ENCODE peak calls at places on chromosomes 6 and 20, in nine cellular contexts. U is heart left ventricle; P is NCI-H1092; A is activated T-cell treated with anti-CD3 and anti-CD28 coated beads, Interleukin-2, amount 50 U/mL, for 72 hours; H is GM04504; R is activated CD4-positive, alpha-beta memory T cell treated with anti-CD3 and anti-CD28 coated beads for 36 hours; T is coronary artery; F is HT-29; N is H54. I is an unnamed sample.

GRCh38 chr6:21508753-21509152 is 84.8 kb upstream of the SOX4 start:
- DNase-seq in U (no peak), P (no peak), A (no peak), H (no peak), R (no peak), T (no peak), F (no peak), N (no peak), I (no peak)

GRCh38 chr20:37922016-37922415 is 19.1 kb downstream of the VSTM2L start:
- DNase-seq in U (no peak), P (no peak), A (peak), H (no peak), R (peak), T (no peak), F (no peak), N (no peak), I (no peak)

GRCh38 chr6:43796910-43797890 is 27.2 kb downstream of the VEGFA start:
- DNase-seq in U (no peak), P (no peak), A (no peak), H (no peak), R (no peak), T (no peak), F (peak), N (no peak), I (no peak)

GRCh38 chr6:144797881-144798589 is 512.9 kb downstream of the UTRN start:
- DNase-seq in U (no peak), P (no peak), A (no peak), H (peak), R (no peak), T (no peak), F (peak), N (no peak), I (peak)

GRCh38 chr6:161019324-161019839 is 27.8 kb downstream of the MAP3K4 start:
- DNase-seq in U (no peak), P (no peak), A (no peak), H (no peak), R (no peak), T (no peak), F (no peak), N (no peak), I (no peak)

GRCh38 chr6:98946266-98946817 is 1.4 kb downstream of the FBXL4 start:
- DNase-seq in U (no peak), P (no peak), A (no peak), H (no peak), R (no peak), T (no peak), F (no peak), N (no peak), I (no peak)

GRCh38 chr6:336159-337114 is 44.1 kb downstream of the DUSP22 start:
- DNase-seq in U (no peak), P (no peak), A (no peak), H (no peak), R (no peak), T (no peak), F (no peak), N (no peak), I (no peak)

GRCh38 chr20:33858666-33859065 is 47.5 kb downstream of the CHMP4B start:
- DNase-seq in U (no peak), P (no peak), A (no peak), H (no peak), R (no peak), T (no peak), F (no peak), N (no peak), I (no peak)

GRCh38 chr20:4100679-4101078 is 85.3 kb upstream of the RNF24 start:
- DNase-seq in U (no peak), P (no peak), A (no peak), H (no peak), R (no peak), T (no peak), F (no peak), N (no peak), I (no peak)

GRCh38 chr6:139370047-139370706 is 4.3 kb downstream of the CITED2 start:
- DNase-seq in U (no peak), P (no peak), A (no peak), H (peak), R (no peak), T (no peak), F (peak), N (no peak), I (peak)

GRCh38 chr6:14665827-14666724 is 548.5 kb downstream of the CD83 start:
- DNase-seq in U (no peak), P (no peak), A (peak), H (peak), R (peak), T (no peak), F (no peak), N (peak), I (no peak)

GRCh38 chr6:144595266-144595665 is 310.1 kb downstream of the UTRN start:
- DNase-seq in U (no peak), P (no peak), A (no peak), H (no peak), R (no peak), T (no peak), F (no peak), N (no peak), I (no peak)

GRCh38 chr6:131694832-131695426 is 6.3 kb downstream of the OR2A4 start:
- DNase-seq in U (no peak), P (no peak), A (peak), H (peak), R (peak), T (no peak), F (peak), N (peak), I (peak)

GRCh38 chr6:25312034-25312620 is 33.0 kb downstream of the CARMIL1 start:
- DNase-seq in U (no peak), P (no peak), A (no peak), H (peak), R (no peak), T (no peak), F (no peak), N (no peak), I (no peak)

GRCh38 chr20:13121840-13122515 is 99.1 kb upstream of the ISM1 start:
- DNase-seq in U (no peak), P (no peak), A (no peak), H (no peak), R (no peak), T (no peak), F (no peak), N (no peak), I (no peak)

GRCh38 chr20:42740191-42740870 is 449.4 kb downstream of the PTPRT start:
- DNase-seq in U (no peak), P (no peak), A (no peak), H (no peak), R (no peak), T (no peak), F (no peak), N (no peak), I (no peak)

GRCh38 chr20:31517373-31517772 is 3.1 kb downstream of the HM13 start:
- DNase-seq in U (no peak), P (no peak), A (no peak), H (peak), R (peak), T (no peak), F (peak), N (peak), I (peak)

GRCh38 chr20:10651227-10651990 is 22.4 kb downstream of the JAG1 start:
- DNase-seq in U (no peak), P (no peak), A (no peak), H (no peak), R (no peak), T (no peak), F (no peak), N (no peak), I (no peak)

GRCh38 chr6:49463612-49463967 is 420 bp downstream of the CENPQ start:
- DNase-seq in U (no peak), P (no peak), A (no peak), H (no peak), R (no peak), T (no peak), F (no peak), N (no peak), I (no peak)

GRCh38 chr6:44041461-44042260 is 85.6 kb downstream of the MRPL14 start:
- DNase-seq in U (no peak), P (no peak), A (no peak), H (peak), R (no peak), T (no peak), F (peak), N (peak), I (peak)

GRCh38 chr20:46371656-46372055 is 34.8 kb downstream of the ELMO2 start:
- DNase-seq in U (no peak), P (no peak), A (no peak), H (no peak), R (no peak), T (no peak), F (no peak), N (no peak), I (no peak)

GRCh38 chr20:55744896-55745295 is 260.4 kb downstream of the CBLN4 start:
- DNase-seq in U (no peak), P (no peak), A (no peak), H (no peak), R (no peak), T (no peak), F (no peak), N (no peak), I (no peak)

GRCh38 chr20:31869942-31870702 is at the start of the genes DUSP15 and TTLL9:
- DNase-seq in U (no peak), P (no peak), A (peak), H (no peak), R (no peak), T (no peak), F (no peak), N (no peak), I (peak)